ENCODE peak calls at places on chromosomes 12 and 14, in five cellular contexts. J, F, Y, V and H are unnamed samples.

GRCh38 chr14:59507063-59507751 is 22.9 kb downstream of the JKAMP start:
- DNase-seq in Y (peak), J (no peak), V (peak), F (no peak), H (peak)

GRCh38 chr12:116718578-116719454 is 19.1 kb downstream of the SPRING1 start:
- DNase-seq in Y (no peak), F (no peak), V (peak), J (no peak), H (no peak)

GRCh38 chr14:81385824-81386223 is 14.3 kb downstream of the STON2 start:
- DNase-seq in V (no peak), F (no peak), J (no peak), Y (no peak), H (no peak)

GRCh38 chr14:96413526-96413925 is 21.6 kb downstream of the AK7 start:
- DNase-seq in J (no peak), V (no peak), Y (no peak), F (no peak), H (no peak)

GRCh38 chr14:22070119-22070982 is 396.7 kb upstream of the OR4E1 start:
- DNase-seq in J (peak), F (peak), Y (no peak), V (no peak), H (peak)

GRCh38 chr14:101857226-101857625 is 95.7 kb downstream of the PPP2R5C start:
- DNase-seq in J (no peak), Y (peak), F (no peak), V (no peak), H (no peak)

GRCh38 chr12:63845726-63846125 is 1.2 kb downstream of the SRGAP1 start:
- DNase-seq in V (no peak), J (no peak), Y (no peak), F (no peak), H (no peak)

GRCh38 chr12:52389313-52390207 is 4.1 kb upstream of the KRT84 start:
- DNase-seq in J (no peak), F (no peak), V (no peak), Y (no peak), H (no peak)

GRCh38 chr14:20681348-20682126 is 2.8 kb upstream of the RNASE4 start:
- DNase-seq in Y (peak), V (peak), J (peak), F (peak), H (peak)

GRCh38 chr14:101558739-101559240 is 2.5 kb upstream of the DIO3 start:
- DNase-seq in F (no peak), V (no peak), Y (no peak), J (no peak), H (no peak)

GRCh38 chr12:103667129-103667528 is 80.1 kb downstream of the STAB2 start:
- DNase-seq in J (no peak), F (no peak), Y (no peak), V (no peak), H (no peak)

GRCh38 chr12:117052386-117053049 is 46.7 kb downstream of the TESC start:
- DNase-seq in J (no peak), Y (no peak), F (no peak), V (no peak), H (no peak)

GRCh38 chr14:35140718-35141581 is 18.6 kb downstream of the PRORP start:
- DNase-seq in V (peak), Y (no peak), J (no peak), F (no peak), H (peak)

GRCh38 chr12:132472386-132472785 is 17.6 kb upstream of the FBRSL1 start:
- DNase-seq in Y (no peak), F (peak), J (no peak), V (no peak), H (no peak)

GRCh38 chr12:109752117-109753053 is 38.8 kb downstream of the FAM222A start:
- DNase-seq in J (no peak), F (peak), Y (no peak), V (no peak), H (no peak)

GRCh38 chr12:32230607-32230982 is 123.9 kb downstream of the BICD1 start:
- DNase-seq in Y (no peak), J (no peak), V (peak), F (no peak), H (no peak)